ENCODE peak calls at places on chromosomes 4 and X, in five cellular contexts. A, U, X, S and F are unnamed samples.
A peak's percentile ranks its signal among the peaks of the same experiment; 100 is the strongest.

GRCh38 chr4:145061325-145061920 is 36.6 kb downstream of the ANAPC10 start:
- DNase-seq in U (no peak), A (no peak), S (peak; percentile 68), X (no peak), F (peak; percentile 59)

GRCh38 chr4:132227349-132228165 is 921.5 kb upstream of the PCDH10 start:
- DNase-seq in U (peak; percentile 17), X (peak; percentile 32), S (no peak), A (no peak), F (no peak)

GRCh38 chr4:76305033-76305687 is 1.4 kb upstream of the STBD1 start:
- DNase-seq in X (no peak), A (no peak), U (no peak), S (no peak), F (no peak)

GRCh38 chr4:112085156-112086035 is 59.9 kb upstream of the FAM241A start:
- DNase-seq in A (no peak), X (no peak), U (no peak), S (no peak), F (no peak)

GRCh38 chr4:109472343-109472761 is 38.7 kb downstream of the SEC24B start:
- DNase-seq in A (no peak), S (no peak), U (no peak), X (no peak), F (peak; percentile 35)

GRCh38 chr4:77181737-77182136 is 24.7 kb downstream of the CCNG2 start:
- DNase-seq in A (no peak), X (no peak), S (no peak), U (no peak), F (no peak)

GRCh38 chrX:130330706-130331105 is 9.0 kb upstream of the SLC25A14 start:
- DNase-seq in S (peak; percentile 54), X (no peak), U (peak; percentile 27), A (peak; percentile 30), F (peak; percentile 56)

GRCh38 chr4:86934772-86935498 is at the start of gene AFF1:
- DNase-seq in X (peak; percentile 68), A (peak; percentile 85), S (peak; percentile 83), U (peak; percentile 90), F (peak; percentile 94)

GRCh38 chr4:176044589-176044951 is 21.1 kb upstream of the WDR17 start:
- DNase-seq in A (no peak), S (no peak), U (no peak), X (no peak), F (no peak)

GRCh38 chrX:153635388-153635787 is 11.6 kb upstream of the DUSP9 start:
- DNase-seq in U (no peak), A (no peak), S (no peak), X (no peak), F (no peak)